ENCODE peak calls at places on chromosome 21, in nine cellular contexts. P is activated T-cell treated with anti-CD3 and anti-CD28 coated beads for 24 hours, G is H1, J is endothelial cell, S is globus pallidus, D is GF-D8, R is HTR-8/SVneo, Q is kidney tubule cell, M is AG04450. F is an unnamed sample.

GRCh38 chr21:36282568-36283230 is 37.3 kb upstream of the MORC3 start:
- DNase-seq in D (no peak), Q (no peak), J (no peak), G (no peak), S (no peak), M (no peak), P (no peak), R (no peak), F (no peak)

GRCh38 chr21:33754493-33754892 is 112.2 kb downstream of the ITSN1 start:
- DNase-seq in G (no peak), S (no peak), R (no peak), P (no peak), M (no peak), J (no peak), Q (no peak), D (no peak), F (no peak)

GRCh38 chr21:37855568-37856391 is 60.5 kb downstream of the KCNJ6 start:
- DNase-seq in G (no peak), D (no peak), M (peak), Q (peak), R (no peak), J (no peak), P (no peak), S (no peak), F (no peak)

GRCh38 chr21:14737922-14738321 is 191.8 kb upstream of the SAMSN1 start:
- DNase-seq in M (no peak), R (peak), P (peak), S (peak), Q (peak), J (peak), G (no peak), D (peak), F (peak)

GRCh38 chr21:31721381-31721780 is 10.5 kb downstream of the SCAF4 start:
- DNase-seq in Q (no peak), J (no peak), G (no peak), D (no peak), R (no peak), M (no peak), S (no peak), P (no peak), F (no peak)

GRCh38 chr21:41283211-41283818 is 33.3 kb upstream of the FAM3B start:
- DNase-seq in S (peak), J (peak), D (peak), R (peak), M (peak), P (peak), G (no peak), Q (peak), F (peak)

GRCh38 chr21:36753556-36753955 is 54.6 kb downstream of the SIM2 start:
- DNase-seq in P (no peak), D (no peak), S (no peak), Q (peak), J (no peak), M (peak), G (no peak), R (no peak), F (no peak)

GRCh38 chr21:42004406-42005199 is 5.6 kb downstream of the ZBTB21 start:
- DNase-seq in R (no peak), Q (no peak), G (no peak), S (no peak), M (no peak), D (no peak), P (no peak), J (no peak), F (no peak)

GRCh38 chr21:42093991-42094417 is 22.9 kb downstream of the UMODL1 start:
- DNase-seq in Q (peak), G (no peak), R (peak), J (no peak), S (no peak), M (peak), P (no peak), D (no peak), F (no peak)

GRCh38 chr21:34771512-34772028 is 102.8 kb downstream of the CLIC6 start:
- DNase-seq in G (no peak), M (no peak), R (peak), S (no peak), Q (peak), D (no peak), J (no peak), P (no peak), F (no peak)

GRCh38 chr21:15210235-15210678 is 145.5 kb upstream of the NRIP1 start:
- DNase-seq in G (no peak), M (no peak), J (no peak), P (no peak), S (no peak), Q (peak), D (no peak), R (peak), F (no peak)

F was measured in putamen.